ENCODE peak calls at places on chromosomes 13 and 19, in six cellular contexts. D, Z, P, R, J and N are unnamed samples.

GRCh38 chr19:4678881-4679379 is 8.8 kb upstream of the MYDGF start:
- DNase-seq in P (no peak), Z (peak), R (peak), J (no peak), D (no peak), N (peak)

GRCh38 chr19:13983213-13983889 is 22.8 kb downstream of the RFX1 start:
- DNase-seq in D (peak), Z (no peak), R (peak), J (no peak), P (no peak), N (no peak)

GRCh38 chr13:30142502-30143211 is 164.7 kb downstream of the KATNAL1 start:
- DNase-seq in R (no peak), D (peak), J (no peak), Z (peak), P (peak), N (no peak)

GRCh38 chr13:27965740-27966640 is 3.1 kb downstream of the CDX2 start:
- DNase-seq in J (no peak), P (no peak), R (no peak), Z (no peak), D (peak), N (peak)

GRCh38 chr13:51950722-51951121 is 60.5 kb downstream of the ATP7B start:
- DNase-seq in R (no peak), D (no peak), P (no peak), Z (no peak), J (no peak), N (no peak)

GRCh38 chr13:40165533-40165932 is 500.9 kb downstream of the FOXO1 start:
- DNase-seq in Z (no peak), P (no peak), R (no peak), D (no peak), J (no peak), N (no peak)

GRCh38 chr13:42392706-42393572 is 121.0 kb downstream of the AKAP11 start:
- DNase-seq in R (no peak), P (no peak), D (no peak), J (no peak), Z (peak), N (no peak)

GRCh38 chr13:25990801-25991200 is 61.0 kb downstream of the SHISA2 start:
- DNase-seq in J (no peak), Z (no peak), D (no peak), P (peak), R (no peak), N (no peak)

GRCh38 chr19:8571006-8571411 is 6.2 kb downstream of the MYO1F start:
- DNase-seq in R (peak), Z (peak), J (no peak), D (no peak), P (peak), N (peak)

GRCh38 chr13:98678741-98679140 is 73.7 kb downstream of the SLC15A1 start:
- DNase-seq in P (no peak), R (no peak), Z (no peak), D (no peak), J (no peak), N (no peak)

GRCh38 chr19:19134687-19135158 is 3.6 kb downstream of the TMEM161A start:
- DNase-seq in D (peak), P (no peak), J (peak), Z (no peak), R (peak), N (peak)

GRCh38 chr19:29211562-29212416 is 1.2 kb downstream of the UQCRFS1 start:
- DNase-seq in P (no peak), Z (peak), D (no peak), R (no peak), J (no peak), N (no peak)

GRCh38 chr19:18499055-18499775 is 22.7 kb downstream of the ELL start:
- DNase-seq in J (no peak), P (no peak), Z (no peak), D (no peak), R (no peak), N (no peak)